ENCODE peak calls at places on chromosomes 2 and 18, in six cellular contexts. H is D341Med, P is HCT116, L is HFF-Myc, Y is islet precursor cell, M is NCI-H510A treated with DMSO at 0.1 percent for 48 hours. F is an unnamed sample.

GRCh38 chr2:69345434-69345833 is 41.6 kb downstream of the GFPT1 start:
- DNase-seq in H (no peak), P (no peak), L (no peak), Y (no peak), M (no peak), F (no peak)

GRCh38 chr18:30359521-30359920 is 683.0 kb downstream of the DSC3 start:
- DNase-seq in H (no peak), P (no peak), L (no peak), Y (no peak), M (no peak), F (no peak)

GRCh38 chr2:14137643-14138042 is 494.9 kb upstream of the LRATD1 start:
- DNase-seq in H (peak), P (no peak), L (no peak), Y (peak), M (peak), F (no peak)

GRCh38 chr18:56038258-56039030 is 450.5 kb upstream of the TCF4 start:
- DNase-seq in H (no peak), P (no peak), L (no peak), Y (no peak), M (no peak), F (no peak)

GRCh38 chr18:6955304-6955703 is 162.3 kb downstream of the LAMA1 start:
- DNase-seq in H (no peak), P (no peak), L (no peak), Y (no peak), M (no peak), F (no peak)

GRCh38 chr2:114527330-114527983 is 85.0 kb downstream of the DPP10 start:
- DNase-seq in H (no peak), P (no peak), L (no peak), Y (no peak), M (no peak), F (no peak)

GRCh38 chr18:63518178-63519012 is 23.8 kb upstream of the SERPINB12 start:
- DNase-seq in H (peak), P (peak), L (peak), Y (peak), M (peak), F (no peak)

GRCh38 chr18:70195852-70196434 is 9.5 kb downstream of the RTTN start:
- DNase-seq in H (peak), P (no peak), L (no peak), Y (no peak), M (peak), F (no peak)

GRCh38 chr2:85747441-85747840 is 6.3 kb upstream of the ATOH8 start:
- DNase-seq in H (no peak), P (no peak), L (no peak), Y (no peak), M (no peak), F (no peak)

GRCh38 chr2:70596739-70597138 is 43.1 kb upstream of the TGFA start:
- DNase-seq in H (no peak), P (peak), L (peak), Y (no peak), M (no peak), F (no peak)

GRCh38 chr2:170524828-170525565 is 190.1 kb upstream of the SP5 start:
- DNase-seq in H (no peak), P (no peak), L (no peak), Y (no peak), M (no peak), F (no peak)

GRCh38 chr18:25350561-25351201 is 1.3 kb downstream of the ZNF521 start:
- DNase-seq in H (peak), P (no peak), L (no peak), Y (peak), M (no peak), F (peak)

GRCh38 chr2:10137053-10137843 is 14.7 kb downstream of the RRM2 start:
- DNase-seq in H (no peak), P (no peak), L (no peak), Y (no peak), M (no peak), F (no peak)

GRCh38 chr2:119011162-119011909 is 69.3 kb downstream of the MARCO start:
- DNase-seq in H (peak), P (peak), L (no peak), Y (peak), M (peak), F (peak)

GRCh38 chr2:233976690-233977294 is 59.6 kb downstream of the TRPM8 start:
- DNase-seq in H (peak), P (peak), L (peak), Y (peak), M (peak), F (no peak)

GRCh38 chr2:5176764-5177163 is 515.4 kb upstream of the SOX11 start:
- DNase-seq in H (no peak), P (no peak), L (no peak), Y (no peak), M (no peak), F (no peak)

GRCh38 chr2:128317186-128317897 is 1.3 kb downstream of the HS6ST1 start:
- DNase-seq in H (peak), P (no peak), L (no peak), Y (peak), M (peak), F (peak)

GRCh38 chr18:47149457-47150028 is 757 bp downstream of the HDHD2 start:
- DNase-seq in H (peak), P (no peak), L (no peak), Y (peak), M (peak), F (no peak)

GRCh38 chr2:128377071-128377910 is 58.6 kb upstream of the HS6ST1 start:
- DNase-seq in H (no peak), P (no peak), L (no peak), Y (peak), M (no peak), F (no peak)

GRCh38 chr18:56196495-56197225 is 441.7 kb downstream of the TXNL1 start:
- DNase-seq in H (no peak), P (no peak), L (no peak), Y (no peak), M (no peak), F (no peak)

GRCh38 chr2:183214680-183215079 is 90.4 kb downstream of the NUP35 start:
- DNase-seq in H (no peak), P (no peak), L (no peak), Y (no peak), M (no peak), F (no peak)

GRCh38 chr2:73877071-73877802 is 15.6 kb upstream of the ACTG2 start:
- DNase-seq in H (no peak), P (no peak), L (no peak), Y (no peak), M (peak), F (no peak)

GRCh38 chr2:100881629-100882028 is 61.7 kb downstream of the NPAS2 start:
- DNase-seq in H (no peak), P (no peak), L (no peak), Y (no peak), M (no peak), F (no peak)

GRCh38 chr2:41736586-41736985 is 311.2 kb upstream of the PKDCC start:
- DNase-seq in H (no peak), P (no peak), L (no peak), Y (no peak), M (peak), F (no peak)

GRCh38 chr2:64865831-64866146 is 123.4 kb upstream of the SLC1A4 start:
- DNase-seq in H (no peak), P (no peak), L (no peak), Y (no peak), M (no peak), F (no peak)